ENCODE peak calls at places on chromosomes 2 and 18, in five cellular contexts. Q is NCI-H446, N is T-helper 9 cell, J is esophagus squamous epithelium, I is NCI-H748 treated with DMSO at 0.1 percent for 48 hours. S is an unnamed sample.

GRCh38 chr18:58850784-58851469 is 13.8 kb upstream of the ZNF532 start:
- DNase-seq in N (no peak), Q (no peak), J (no peak), I (no peak), S (no peak)

GRCh38 chr2:8642332-8643078 is 39.4 kb upstream of the ID2 start:
- DNase-seq in Q (no peak), J (no peak), I (no peak), N (no peak), S (no peak)

GRCh38 chr2:64439194-64439593 is 14.8 kb upstream of the LGALSL start:
- DNase-seq in N (no peak), I (no peak), J (no peak), Q (no peak), S (no peak)

GRCh38 chr2:182716665-182716990 is 571 bp downstream of the DNAJC10 start:
- DNase-seq in I (peak), J (no peak), N (no peak), Q (no peak), S (no peak)

GRCh38 chr18:58529714-58530354 is 99.1 kb downstream of the ALPK2 start:
- DNase-seq in Q (peak), J (no peak), N (peak), I (peak), S (no peak)

GRCh38 chr18:12657048-12657848 is 659 bp downstream of the SPIRE1 start:
- DNase-seq in J (no peak), Q (no peak), I (no peak), N (peak), S (no peak)

GRCh38 chr18:34491719-34492118 is 218.4 kb upstream of the DTNA start:
- DNase-seq in J (no peak), Q (no peak), I (peak), N (no peak), S (no peak)

GRCh38 chr2:8303322-8303832 is 378.5 kb upstream of the ID2 start:
- DNase-seq in N (peak), Q (no peak), I (no peak), J (peak), S (no peak)

GRCh38 chr2:233928594-233929351 is 11.6 kb downstream of the TRPM8 start:
- DNase-seq in N (no peak), J (no peak), Q (no peak), I (peak), S (no peak)

GRCh38 chr2:239991689-239992314 is 33.3 kb downstream of the NDUFA10 start:
- DNase-seq in N (no peak), Q (no peak), J (no peak), I (peak), S (no peak)

GRCh38 chr2:55862269-55862668 is 61.3 kb downstream of the EFEMP1 start:
- DNase-seq in Q (no peak), N (no peak), J (no peak), I (no peak), S (no peak)

GRCh38 chr18:9094307-9095226 is 7.9 kb upstream of the NDUFV2 start:
- DNase-seq in J (no peak), N (no peak), Q (no peak), I (no peak), S (no peak)

GRCh38 chr2:27713201-27713600 is 49.5 kb downstream of the SLC4A1AP start:
- DNase-seq in I (no peak), N (no peak), J (no peak), Q (no peak), S (no peak)

GRCh38 chr2:227805578-227805977 is 8.1 kb upstream of the CCL20 start:
- DNase-seq in J (no peak), Q (no peak), N (peak), I (no peak), S (no peak)

GRCh38 chr18:9737814-9738160 is 29.7 kb downstream of the RAB31 start:
- DNase-seq in Q (no peak), J (no peak), I (peak), N (no peak), S (no peak)

GRCh38 chr18:45664824-45665763 is 49.8 kb downstream of the SLC14A2 start:
- DNase-seq in N (peak), I (peak), J (peak), Q (peak), S (peak)

GRCh38 chr2:37857485-37858196 is 67.4 kb upstream of the RMDN2 start:
- DNase-seq in N (no peak), I (no peak), J (no peak), Q (no peak), S (no peak)

GRCh38 chr2:184363213-184363612 is 235.1 kb upstream of the ZNF804A start:
- DNase-seq in J (no peak), I (no peak), Q (no peak), N (no peak), S (no peak)

GRCh38 chr18:13447621-13448020 is 229.1 kb downstream of the LDLRAD4 start:
- DNase-seq in I (peak), Q (no peak), J (no peak), N (no peak), S (peak)

GRCh38 chr18:40293311-40293710 is 1661.7 kb upstream of the PIK3C3 start:
- DNase-seq in Q (no peak), J (no peak), I (peak), N (no peak), S (no peak)

GRCh38 chr18:35933982-35934381 is 38.5 kb upstream of the RMP24 start:
- DNase-seq in J (no peak), Q (no peak), N (no peak), I (no peak), S (peak)

GRCh38 chr2:156436477-156437085 is 402 bp downstream of the GPD2 start:
- DNase-seq in Q (no peak), J (no peak), I (no peak), N (peak), S (peak)

GRCh38 chr18:59140287-59140885 is 702 bp downstream of the SEC11C start:
- DNase-seq in Q (no peak), I (peak), N (no peak), J (no peak), S (no peak)

GRCh38 chr2:105933906-105934305 is 189.2 kb downstream of the NCK2 start:
- DNase-seq in N (no peak), J (no peak), I (no peak), Q (no peak), S (no peak)

GRCh38 chr2:48107326-48107925 is 201.1 kb upstream of the FBXO11 start:
- DNase-seq in J (no peak), Q (no peak), N (no peak), I (no peak), S (no peak)

GRCh38 chr2:204343685-204344084 is 201.6 kb upstream of the PARD3B start:
- DNase-seq in Q (no peak), I (no peak), N (no peak), J (no peak), S (no peak)

GRCh38 chr2:156342252-156343095 is 10.0 kb upstream of the NR4A2 start:
- DNase-seq in N (peak), J (peak), I (peak), Q (peak), S (peak)

GRCh38 chr2:48799605-48800004 is 44.1 kb upstream of the LHCGR start:
- DNase-seq in Q (no peak), I (no peak), N (no peak), J (no peak), S (no peak)

GRCh38 chr2:86695053-86695691 is 24.9 kb upstream of the RMND5A start:
- DNase-seq in J (no peak), I (no peak), N (no peak), Q (no peak), S (no peak)

GRCh38 chr18:13813271-13813849 is 10.6 kb upstream of the MC5R start:
- DNase-seq in I (peak), N (peak), Q (peak), J (no peak), S (peak)

GRCh38 chr2:42784204-42784880 is 8.0 kb downstream of the HAAO start:
- DNase-seq in J (no peak), Q (no peak), I (no peak), N (no peak), S (no peak)

GRCh38 chr18:61544178-61544577 is 210.9 kb downstream of the CDH20 start:
- DNase-seq in N (no peak), J (no peak), Q (no peak), I (no peak), S (no peak)

GRCh38 chr2:170218931-170219330 is 41.0 kb downstream of the MYO3B start:
- DNase-seq in J (no peak), Q (no peak), I (peak), N (no peak), S (no peak)

GRCh38 chr2:133123912-133124311 is 444.4 kb downstream of the NCKAP5 start:
- DNase-seq in J (no peak), Q (no peak), I (no peak), N (no peak), S (no peak)

GRCh38 chr2:221517362-221518121 is 54.6 kb downstream of the EPHA4 start:
- DNase-seq in I (no peak), J (no peak), Q (no peak), N (peak), S (no peak)

GRCh38 chr2:151334082-151334815 is 23.1 kb upstream of the TNFAIP6 start:
- DNase-seq in N (no peak), J (no peak), Q (peak), I (no peak), S (no peak)